ENCODE peak calls at places on chromosomes 7 and 10, in seven cellular contexts. C is NCI-H1105, J is occipital lobe, K is K562, G is head of caudate nucleus, V is HTR-8/SVneo, L is H9. T is an unnamed sample.

GRCh38 chr7:36404639-36405408 is 15.2 kb downstream of the ANLN start:
- DNase-seq in C (no peak), J (no peak), K (no peak), G (no peak), V (no peak), L (no peak), T (no peak)

GRCh38 chr7:77306231-77307067 is 106.8 kb upstream of the FGL2 start:
- DNase-seq in C (no peak), J (no peak), K (no peak), G (no peak), V (no peak), L (no peak), T (no peak)

GRCh38 chr7:44145419-44145968 is 4.4 kb upstream of the MYL7 start:
- DNase-seq in C (no peak), J (peak), K (no peak), G (peak), V (no peak), L (peak), T (peak)

GRCh38 chr7:1848013-1848640 is 178.1 kb downstream of the ELFN1 start:
- DNase-seq in C (no peak), J (no peak), K (no peak), G (no peak), V (no peak), L (no peak), T (no peak)

GRCh38 chr10:33559105-33559504 is 224.6 kb upstream of the NRP1 start:
- DNase-seq in C (no peak), J (no peak), K (no peak), G (no peak), V (peak), L (no peak), T (peak)

GRCh38 chr7:135645296-135645904 is 16.9 kb upstream of the STMP1 start:
- DNase-seq in C (peak), J (no peak), K (peak), G (peak), V (no peak), L (no peak), T (peak)

GRCh38 chr7:36986429-36987362 is 262.4 kb upstream of the AOAH start:
- DNase-seq in C (peak), J (peak), K (peak), G (peak), V (peak), L (peak), T (peak)

GRCh38 chr10:43902842-43903241 is 254.2 kb upstream of the ZNF32 start:
- DNase-seq in C (no peak), J (no peak), K (no peak), G (no peak), V (no peak), L (no peak), T (no peak)

GRCh38 chr7:12066561-12066960 is 144.5 kb upstream of the TMEM106B start:
- DNase-seq in C (no peak), J (no peak), K (no peak), G (no peak), V (no peak), L (no peak), T (no peak)

GRCh38 chr10:112092529-112092928 is 91.0 kb downstream of the GPAM start:
- DNase-seq in C (no peak), J (no peak), K (no peak), G (no peak), V (no peak), L (no peak), T (peak)

GRCh38 chr7:81684513-81685262 is 85.2 kb downstream of the HGF start:
- DNase-seq in C (peak), J (peak), K (no peak), G (peak), V (peak), L (no peak), T (peak)

GRCh38 chr7:108420482-108420908 is 35.7 kb downstream of the NRCAM start:
- DNase-seq in C (no peak), J (no peak), K (no peak), G (no peak), V (no peak), L (no peak), T (no peak)

GRCh38 chr10:113475381-113475807 is 77.5 kb upstream of the HABP2 start:
- DNase-seq in C (no peak), J (no peak), K (no peak), G (no peak), V (no peak), L (no peak), T (peak)

GRCh38 chr10:5396545-5396944 is 8.1 kb downstream of the TUBAL3 start:
- DNase-seq in C (no peak), J (peak), K (no peak), G (peak), V (no peak), L (no peak), T (no peak)

GRCh38 chr7:94043299-94043698 is 39.1 kb upstream of the BET1 start:
- DNase-seq in C (no peak), J (no peak), K (no peak), G (no peak), V (no peak), L (no peak), T (peak)